ENCODE peak calls at places on chromosomes 2 and 18, in eight cellular contexts. I is activated B cell treated with CpG ODN at 0.5 μM for 24 hours; R is IMR-90; H is A549; L is RWPE1; W is glutamatergic neuron; X is CD8-positive, alpha-beta T cell; A is fibroblast of mammary gland. Z is an unnamed sample.

GRCh38 chr2:158179660-158180059 is 78.0 kb downstream of the UPP2 start:
- DNase-seq in A (peak), H (peak), I (no peak), X (no peak), W (no peak), R (peak), L (peak), Z (no peak)

GRCh38 chr2:106119074-106119473 is 75.0 kb downstream of the UXS1 start:
- DNase-seq in H (no peak), W (no peak), A (no peak), L (no peak), X (no peak), R (no peak), I (no peak), Z (no peak)

GRCh38 chr18:41389936-41390667 is 564.9 kb upstream of the PIK3C3 start:
- DNase-seq in H (no peak), I (no peak), L (no peak), X (no peak), A (no peak), W (no peak), R (no peak), Z (no peak)

GRCh38 chr18:23317975-23318675 is 135.0 kb upstream of the RIOK3 start:
- DNase-seq in L (no peak), H (no peak), X (no peak), A (peak), R (peak), W (no peak), I (no peak), Z (no peak)

GRCh38 chr2:230660294-230661060 is 52.2 kb upstream of the CAB39 start:
- DNase-seq in X (peak), H (no peak), L (no peak), I (no peak), R (no peak), A (no peak), W (no peak), Z (no peak)

GRCh38 chr2:172080641-172081230 is 4.6 kb upstream of the DLX1 start:
- DNase-seq in I (no peak), W (no peak), H (no peak), L (no peak), A (no peak), R (no peak), X (no peak), Z (no peak)

GRCh38 chr18:68342039-68342659 is 372.8 kb downstream of the TMX3 start:
- DNase-seq in W (no peak), H (no peak), L (no peak), A (no peak), I (no peak), X (no peak), R (no peak), Z (no peak)

GRCh38 chr2:78202366-78202765 is 680.2 kb upstream of the LRRTM4 start:
- DNase-seq in X (no peak), A (no peak), L (no peak), I (no peak), R (no peak), W (no peak), H (no peak), Z (no peak)

GRCh38 chr2:238100821-238101771 is 956 bp downstream of the ESPNL start:
- DNase-seq in I (peak), X (peak), L (no peak), W (no peak), A (no peak), H (no peak), R (no peak), Z (no peak)

GRCh38 chr2:65232636-65233035 is 5.0 kb downstream of the ACTR2 start:
- DNase-seq in A (peak), X (no peak), R (peak), I (no peak), W (no peak), L (peak), H (peak), Z (no peak)

GRCh38 chr2:111118455-111119003 is 2.2 kb upstream of the BCL2L11 start:
- DNase-seq in X (peak), R (no peak), H (no peak), I (peak), W (no peak), L (no peak), A (no peak), Z (no peak)

GRCh38 chr2:7118606-7119503 is 201.6 kb downstream of the RNF144A start:
- DNase-seq in L (peak), A (peak), H (peak), I (no peak), X (no peak), W (peak), R (peak), Z (peak)

GRCh38 chr2:42073739-42074138 is 25.9 kb downstream of the PKDCC start:
- DNase-seq in W (no peak), L (no peak), A (peak), X (no peak), R (peak), H (no peak), I (no peak), Z (no peak)

GRCh38 chr2:19228720-19229119 is 129.7 kb downstream of the OSR1 start:
- DNase-seq in W (no peak), R (no peak), H (no peak), L (peak), I (no peak), A (no peak), X (no peak), Z (no peak)

GRCh38 chr2:67479256-67479655 is 82.1 kb downstream of the ETAA1 start:
- DNase-seq in A (no peak), W (no peak), L (no peak), H (no peak), X (no peak), R (no peak), I (no peak), Z (no peak)

GRCh38 chr2:237035781-237036352 is 49.8 kb upstream of the COPS8 start:
- DNase-seq in W (no peak), L (no peak), H (no peak), A (no peak), X (no peak), I (no peak), R (no peak), Z (no peak)

GRCh38 chr2:170771049-170771937 is 1.1 kb downstream of the ERICH2 start:
- DNase-seq in R (peak), H (peak), X (no peak), A (peak), I (no peak), L (peak), W (no peak), Z (no peak)

GRCh38 chr2:180662555-180662954 is 317.9 kb upstream of the UBE2E3 start:
- DNase-seq in A (peak), R (no peak), X (no peak), W (no peak), I (no peak), H (no peak), L (peak), Z (no peak)

GRCh38 chr2:235726554-235726953 is 232.7 kb downstream of the AGAP1 start:
- DNase-seq in R (no peak), A (no peak), I (no peak), H (no peak), L (no peak), X (no peak), W (no peak), Z (no peak)

GRCh38 chr2:70766357-70767093 is 1.5 kb downstream of the ADD2 start:
- DNase-seq in H (no peak), R (no peak), W (no peak), L (no peak), X (no peak), I (no peak), A (no peak), Z (no peak)

GRCh38 chr2:64081046-64081445 is 61.8 kb upstream of the VPS54 start:
- DNase-seq in L (no peak), R (no peak), A (no peak), I (no peak), H (no peak), W (no peak), X (no peak), Z (no peak)

GRCh38 chr2:105072039-105072438 is 34.2 kb downstream of the MRPS9 start:
- DNase-seq in H (no peak), I (no peak), R (no peak), A (no peak), X (no peak), W (no peak), L (no peak), Z (no peak)

GRCh38 chr2:43312751-43313641 is 86.6 kb upstream of the ZFP36L2 start:
- DNase-seq in L (no peak), W (no peak), H (no peak), I (no peak), X (no peak), A (peak), R (peak), Z (no peak)

GRCh38 chr2:95387358-95387757 is 15.2 kb upstream of the FAHD2A start:
- DNase-seq in H (no peak), L (no peak), W (no peak), I (no peak), X (no peak), R (no peak), A (no peak), Z (no peak)

GRCh38 chr18:60082790-60083189 is 183.0 kb downstream of the PMAIP1 start:
- DNase-seq in L (no peak), X (no peak), W (no peak), A (no peak), H (no peak), I (no peak), R (no peak), Z (no peak)

GRCh38 chr2:19073522-19073921 is 284.9 kb downstream of the OSR1 start:
- DNase-seq in I (no peak), A (peak), R (peak), W (no peak), H (peak), X (no peak), L (peak), Z (peak)

GRCh38 chr18:13710460-13710859 is 15.9 kb downstream of the FAM210A start:
- DNase-seq in I (no peak), L (peak), A (peak), H (peak), X (no peak), R (peak), W (no peak), Z (peak)

GRCh38 chr2:219562049-219563020 is 9.0 kb downstream of the OBSL1 start:
- DNase-seq in I (no peak), W (no peak), A (no peak), L (no peak), H (no peak), R (no peak), X (no peak), Z (no peak)

GRCh38 chr2:178477443-178478099 is 829 bp downstream of the FKBP7 start:
- DNase-seq in W (no peak), A (no peak), L (no peak), I (no peak), H (no peak), R (no peak), X (no peak), Z (no peak)

GRCh38 chr2:20584045-20584636 is 66.8 kb downstream of the HS1BP3 start:
- DNase-seq in L (no peak), R (no peak), X (no peak), W (no peak), H (no peak), I (no peak), A (no peak), Z (no peak)

DNA sequence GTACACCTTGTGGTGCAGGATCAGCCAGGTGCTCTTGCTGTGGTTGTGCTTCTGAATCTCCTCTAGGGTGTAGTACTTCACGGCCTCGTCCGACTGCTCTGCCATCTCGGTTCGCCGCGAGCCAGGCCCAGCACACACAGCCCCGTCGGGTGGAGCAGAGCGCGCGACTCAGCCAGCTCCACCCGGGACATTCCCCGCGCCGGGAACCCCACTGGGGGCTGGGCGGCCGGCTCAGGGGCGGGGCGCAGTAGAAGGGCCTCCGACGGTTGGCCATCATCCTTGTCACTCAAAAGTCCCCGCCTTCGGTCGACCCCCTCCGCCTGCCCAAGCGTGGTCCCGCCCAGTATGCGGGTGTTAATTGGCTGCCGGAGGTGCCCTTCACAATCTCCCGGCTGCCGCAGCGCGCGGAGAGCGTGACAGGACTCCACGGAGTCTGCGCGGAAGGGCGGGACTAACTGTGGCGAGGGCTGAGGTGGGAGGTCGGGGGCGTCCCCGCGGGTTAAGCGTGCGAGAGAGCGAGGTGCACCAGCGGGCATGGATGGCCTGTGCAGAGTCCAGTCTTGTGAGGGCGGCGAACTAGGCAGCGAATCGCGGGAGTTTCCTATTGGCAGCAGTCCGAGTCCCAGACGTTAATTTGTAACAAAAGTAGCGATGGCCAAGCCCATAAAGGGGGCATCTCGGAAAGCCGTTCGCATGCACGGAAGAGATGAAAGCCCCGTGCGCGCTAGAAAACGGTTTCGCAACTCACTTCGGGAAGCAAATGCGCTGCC is at the start of gene CYB5A:
- DNase-seq in H (peak), W (peak), X (peak), I (peak), R (peak), A (peak), L (peak), Z (peak)
- TF ChIP-seq CTCF in H (no peak), W (no peak), X (peak), I (no peak), R (no peak), A (peak), L (no peak), Z (no peak)

GRCh38 chr2:133975135-133975534 is 278.7 kb upstream of the MGAT5 start:
- DNase-seq in R (no peak), A (no peak), X (no peak), W (no peak), H (no peak), L (no peak), I (no peak), Z (no peak)
- TF ChIP-seq CTCF in R (no peak), A (no peak), X (no peak), W (no peak), H (no peak), L (no peak), I (no peak), Z (no peak)

GRCh38 chr2:21924640-21925285 is 801.0 kb downstream of the TDRD15 start:
- DNase-seq in W (no peak), L (no peak), R (peak), H (no peak), X (no peak), I (no peak), A (no peak), Z (no peak)

GRCh38 chr2:21930224-21930623 is 806.5 kb downstream of the TDRD15 start:
- DNase-seq in R (no peak), A (no peak), I (no peak), X (no peak), H (no peak), L (no peak), W (no peak), Z (no peak)

GRCh38 chr2:21928292-21928691 is 804.5 kb downstream of the TDRD15 start:
- DNase-seq in H (no peak), A (no peak), X (no peak), R (peak), I (no peak), W (no peak), L (no peak), Z (no peak)
- TF ChIP-seq CTCF in H (no peak), A (no peak), X (no peak), R (peak), I (no peak), W (peak), L (no peak), Z (no peak)

GRCh38 chr2:45974056-45974455 is 322.6 kb downstream of the PRKCE start:
- DNase-seq in W (no peak), A (no peak), I (no peak), H (no peak), R (no peak), L (no peak), X (no peak), Z (no peak)

GRCh38 chr2:45973426-45973825 is 322.0 kb downstream of the PRKCE start:
- DNase-seq in I (no peak), A (no peak), H (no peak), L (no peak), W (no peak), X (no peak), R (no peak), Z (no peak)

GRCh38 chr2:45974762-45975408 is 322.3 kb upstream of the EPAS1 start:
- DNase-seq in W (no peak), L (no peak), X (no peak), I (no peak), H (no peak), A (no peak), R (no peak), Z (no peak)

GRCh38 chr2:45978302-45978859 is 318.8 kb upstream of the EPAS1 start:
- DNase-seq in R (no peak), A (no peak), H (no peak), X (no peak), W (no peak), I (no peak), L (no peak), Z (no peak)

GRCh38 chr2:45975752-45976517 is 321.3 kb upstream of the EPAS1 start:
- DNase-seq in L (no peak), A (no peak), R (no peak), X (no peak), H (no peak), W (no peak), I (no peak), Z (no peak)
- TF ChIP-seq CTCF in L (no peak), A (no peak), R (no peak), X (no peak), H (no peak), W (no peak), I (no peak), Z (no peak)

Z was measured in Calu3.